ENCODE peak calls at places on chromosomes 1 and 21, in seven cellular contexts. G is stimulated activated CD8-positive, alpha-beta memory T cell treated with anti-CD3 and anti-CD28 coated beads, Interleukin-7, amount 100 ng/mL, for 1 hour; Y is hepatic stellate cell; Z is NCI-H1092; C is effector CD4-positive, alpha-beta T cell; H is adrenal gland; P is NCI-H226. E is an unnamed sample.
A peak's percentile ranks its signal among the peaks of the same experiment; 100 is the strongest.

GRCh38 chr21:17455451-17455850 is 57.4 kb upstream of the CXADR start:
- DNase-seq in C (no peak), Y (no peak), P (no peak), Z (no peak), G (no peak), H (no peak), E (peak; percentile 19)

GRCh38 chr1:209790286-209791193 is 6.2 kb upstream of the C1orf74 start:
- DNase-seq in Z (no peak), G (no peak), P (peak; percentile 15), H (no peak), Y (no peak), C (no peak), E (no peak)

GRCh38 chr1:59173721-59174120 is 123.2 kb upstream of the FGGY start:
- DNase-seq in Z (no peak), H (no peak), P (peak; percentile 84), C (no peak), G (no peak), Y (no peak), E (peak; percentile 74)

GRCh38 chr1:206575894-206576737 is 36.1 kb downstream of the EIF2D start:
- DNase-seq in Z (peak; percentile 57), H (no peak), G (no peak), Y (no peak), P (no peak), C (no peak), E (peak; percentile 65)

GRCh38 chr1:39886757-39887231 is 3.5 kb upstream of the TRIT1 start:
- DNase-seq in C (no peak), P (peak; percentile 19), Z (peak; percentile 98), H (no peak), G (no peak), Y (no peak), E (no peak)

GRCh38 chr1:150809651-150810050 is 1.6 kb upstream of the CTSK start:
- DNase-seq in Z (no peak), G (no peak), H (no peak), C (no peak), Y (no peak), P (no peak), E (no peak)

GRCh38 chr1:234531181-234532132 is 52.5 kb upstream of the TARBP1 start:
- DNase-seq in H (peak; percentile 58), C (no peak), Y (peak; percentile 66), P (no peak), G (no peak), Z (no peak), E (peak; percentile 63)

GRCh38 chr21:45655071-45655470 is 11.5 kb downstream of the PCBP3 start:
- DNase-seq in H (no peak), Z (no peak), P (peak; percentile 44), G (no peak), Y (no peak), C (no peak), E (no peak)

GRCh38 chr21:34129039-34129891 is 55.9 kb downstream of the MRPS6 start:
- DNase-seq in Y (peak; percentile 60), Z (peak; percentile 87), P (peak; percentile 62), G (peak; percentile 23), C (peak; percentile 50), H (peak; percentile 84), E (peak; percentile 85)

E was measured in dermis blood vessel endothelial cell.